ENCODE peak calls at places on chromosome 3, in five cellular contexts. G is fibroblast of lung, P is GM23338, L is uterus, N is WTC11. I is an unnamed sample.

GRCh38 chr3:171374260-171374659 is 85.9 kb downstream of the TNIK start:
- DNase-seq in G (no peak), P (no peak), L (no peak), N (no peak), I (peak)

GRCh38 chr3:23806322-23807160 is 786 bp downstream of the UBE2E1 start:
- DNase-seq in G (peak), P (peak), L (peak), N (peak), I (no peak)

GRCh38 chr3:125231895-125232294 is 19.3 kb upstream of the SLC12A8 start:
- DNase-seq in G (peak), P (no peak), L (no peak), N (no peak), I (peak)

GRCh38 chr3:54955496-54955895 is 27.6 kb upstream of the LRTM1 start:
- DNase-seq in G (no peak), P (no peak), L (no peak), N (no peak), I (no peak)

GRCh38 chr3:51242939-51243338 is 142.2 kb upstream of the MANF start:
- DNase-seq in G (no peak), P (no peak), L (no peak), N (no peak), I (no peak)

GRCh38 chr3:70959506-70959905 is 624.0 kb downstream of the FOXP1 start:
- DNase-seq in G (no peak), P (no peak), L (no peak), N (no peak), I (no peak)

GRCh38 chr3:126452213-126452612 is 23.5 kb downstream of the ZXDC start:
- DNase-seq in G (no peak), P (no peak), L (no peak), N (no peak), I (no peak)

GRCh38 chr3:97347780-97348179 is 416.8 kb upstream of the ARL6 start:
- DNase-seq in G (no peak), P (no peak), L (no peak), N (no peak), I (no peak)

GRCh38 chr3:57983734-57984518 is 24.3 kb upstream of the FLNB start:
- DNase-seq in G (peak), P (no peak), L (peak), N (no peak), I (peak)

GRCh38 chr3:162992741-162993140 is 1496.1 kb downstream of the OTOL1 start:
- DNase-seq in G (no peak), P (no peak), L (no peak), N (no peak), I (no peak)

GRCh38 chr3:31446411-31446810 is 86.3 kb upstream of the STT3B start:
- DNase-seq in G (no peak), P (no peak), L (no peak), N (no peak), I (no peak)

GRCh38 chr3:31449318-31449717 is 83.4 kb upstream of the STT3B start:
- DNase-seq in G (no peak), P (no peak), L (no peak), N (no peak), I (no peak)

GRCh38 chr3:31450345-31450744 is 82.4 kb upstream of the STT3B start:
- DNase-seq in G (no peak), P (no peak), L (no peak), N (no peak), I (no peak)

GRCh38 chr3:31448035-31448881 is 84.5 kb upstream of the STT3B start:
- DNase-seq in G (no peak), P (peak), L (no peak), N (peak), I (no peak)

GRCh38 chr3:31448882-31449243 is 83.9 kb upstream of the STT3B start:
- DNase-seq in G (no peak), P (no peak), L (no peak), N (no peak), I (no peak)
- TF ChIP-seq CTCF in G (no peak), P (no peak), L (no peak), N (no peak), I (no peak)

GRCh38 chr3:123262868-123263267 is 61.1 kb downstream of the SEC22A start:
- DNase-seq in G (no peak), P (no peak), L (no peak), N (no peak), I (no peak)
- TF ChIP-seq CTCF in G (no peak), P (no peak), L (no peak), N (no peak), I (no peak)

DNA sequence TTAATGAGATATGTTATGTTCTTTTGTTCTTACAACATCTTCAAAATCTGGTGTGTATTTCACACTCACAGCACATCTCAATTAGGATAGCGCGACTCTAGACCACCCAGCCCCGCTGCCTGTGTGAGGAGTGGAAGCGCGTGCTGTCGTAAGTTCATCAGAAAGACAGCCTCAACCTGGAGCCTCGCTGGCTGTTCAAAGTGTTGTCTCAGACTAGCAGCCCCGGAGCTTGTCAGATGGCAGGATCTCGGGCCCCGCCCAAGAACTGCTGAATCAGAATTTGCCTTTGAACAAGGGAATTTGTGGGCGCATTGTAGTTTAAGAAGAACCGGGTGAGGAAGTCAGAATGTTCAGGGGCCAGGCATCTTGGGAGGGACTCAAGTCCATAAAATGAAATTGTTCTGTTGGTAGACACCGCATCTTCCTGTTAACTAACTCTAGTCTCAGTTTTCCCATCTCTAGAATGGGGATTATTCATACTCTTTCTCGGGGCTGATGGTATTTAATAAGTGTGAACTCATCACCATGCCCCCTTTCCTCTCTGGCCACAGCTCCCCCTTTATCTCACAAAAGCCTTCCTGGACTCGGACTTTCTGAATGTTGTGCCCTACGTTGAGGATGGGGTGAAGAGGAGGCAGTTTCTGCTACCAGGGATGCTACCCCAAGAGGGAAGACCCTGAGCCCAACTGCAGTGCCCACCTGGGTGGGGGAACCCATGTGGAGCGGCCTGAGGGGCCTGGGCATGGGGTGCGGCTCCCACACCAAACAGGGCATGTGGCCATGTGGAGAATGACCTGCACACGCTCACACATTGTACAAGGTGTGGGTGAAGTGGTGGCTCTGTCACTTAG is 40.4 kb downstream of the BHLHE40 start:
- DNase-seq in G (no peak), P (no peak), L (no peak), N (no peak), I (no peak)
- TF ChIP-seq CTCF in G (no peak), P (no peak), L (no peak), N (no peak), I (no peak)

GRCh38 chr3:169769287-169770181 is at the start of gene ACTRT3:
- DNase-seq in G (peak), P (peak), L (peak), N (peak), I (peak)

GRCh38 chr3:169771651-169772529 is 1.3 kb upstream of the MYNN start:
- DNase-seq in G (peak), P (peak), L (peak), N (peak), I (peak)

GRCh38 chr3:169772530-169772950 is 656 bp upstream of the MYNN start:
- DNase-seq in G (peak), P (peak), L (peak), N (peak), I (peak)

GRCh38 chr3:169774186-169774585 is 990 bp downstream of the MYNN start:
- DNase-seq in G (no peak), P (peak), L (no peak), N (no peak), I (no peak)

DNA sequence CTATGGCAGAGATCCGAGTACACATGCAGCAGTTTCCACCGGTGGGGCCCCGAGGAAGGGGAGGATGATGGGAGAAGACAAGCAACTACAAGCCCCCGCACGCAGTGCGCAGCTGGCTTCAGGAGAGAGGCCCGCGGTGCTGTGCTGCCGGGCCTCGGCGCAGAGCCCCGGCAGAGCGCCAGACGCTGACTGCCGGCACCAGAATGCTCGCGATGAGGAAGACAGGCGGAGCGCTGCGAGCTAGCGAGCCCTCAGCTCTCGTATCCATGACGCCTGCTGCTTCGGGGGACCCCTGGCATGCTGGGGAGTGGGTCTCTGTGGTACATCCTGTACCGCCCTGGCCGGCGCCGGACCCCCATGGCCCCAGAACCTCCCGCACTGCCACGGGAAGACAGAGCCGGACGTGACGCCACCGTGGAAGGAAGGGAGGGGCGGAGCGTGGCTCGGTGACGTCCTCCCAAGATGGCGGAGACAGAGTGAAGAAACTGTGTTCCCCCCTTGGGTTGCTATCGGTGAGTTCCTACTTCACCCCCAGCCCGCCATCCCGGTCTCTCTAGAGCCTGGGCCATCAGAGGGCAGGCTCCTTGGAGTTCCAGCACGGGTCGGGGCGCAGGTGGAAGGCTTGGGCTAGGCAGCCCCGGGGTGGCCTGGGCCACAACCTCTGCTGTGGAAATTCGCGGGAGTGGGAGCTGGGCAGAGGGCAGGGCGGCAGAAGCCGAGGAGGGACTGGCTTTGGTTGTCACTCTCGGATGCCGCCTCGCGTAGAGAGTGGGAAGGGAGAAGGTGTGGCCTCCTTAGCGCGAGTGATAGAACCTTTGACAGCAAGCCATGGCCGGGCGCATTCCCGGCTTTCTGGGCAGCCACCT is at the start of gene MYNN:
- DNase-seq in G (peak), P (peak), L (peak), N (peak), I (peak)
- TF ChIP-seq CTCF in G (no peak), P (no peak), L (no peak), N (no peak), I (peak)

GRCh38 chr3:50238549-50239026 is 2.6 kb downstream of the GNAI2 start:
- DNase-seq in G (no peak), P (no peak), L (peak), N (no peak), I (no peak)
- TF ChIP-seq CTCF in G (no peak), P (no peak), L (no peak), N (no peak), I (peak)

I was measured in HFFc6.